ENCODE peak calls at places on chromosomes 3 and 15, in five cellular contexts. N is GM03348; J is AG09309; T is DMS153; L is activated CD4-positive, alpha-beta T cell treated with anti-CD3 and anti-CD28 coated beads for 24 hours. B is an unnamed sample.
A peak's percentile ranks its signal among the peaks of the same experiment; 100 is the strongest.

GRCh38 chr15:62935300-62936081 is 107.1 kb upstream of the TPM1 start:
- DNase-seq in J (no peak), L (no peak), N (no peak), T (no peak), B (no peak)

GRCh38 chr3:100928638-100929428 is 64.4 kb downstream of the ABI3BP start:
- DNase-seq in L (no peak), N (peak; percentile 44), J (peak; percentile 88), T (no peak), B (no peak)

GRCh38 chr15:65245096-65245849 is 34.0 kb upstream of the CILP start:
- DNase-seq in J (peak; percentile 21), N (peak; percentile 76), T (no peak), L (no peak), B (no peak)

GRCh38 chr15:84103345-84103744 is 132.2 kb upstream of the GOLGA6L4 start:
- DNase-seq in L (no peak), T (no peak), J (no peak), N (no peak), B (no peak)

GRCh38 chr3:148902173-148902791 is 37.2 kb downstream of the CPA3 start:
- DNase-seq in N (peak; percentile 62), J (peak; percentile 46), L (no peak), T (no peak), B (no peak)

GRCh38 chr3:98994128-98994762 is 92.8 kb upstream of the DCBLD2 start:
- DNase-seq in J (peak; percentile 48), L (no peak), T (no peak), N (peak; percentile 39), B (no peak)

GRCh38 chr3:85068911-85069310 is 110.1 kb downstream of the CADM2 start:
- DNase-seq in J (no peak), N (no peak), T (no peak), L (no peak), B (no peak)

GRCh38 chr3:195102609-195103467 is 168.1 kb downstream of the XXYLT1 start:
- DNase-seq in L (no peak), J (peak; percentile 93), N (peak; percentile 83), T (peak; percentile 27), B (no peak)

GRCh38 chr3:42473083-42473932 is 29.1 kb upstream of the VIPR1 start:
- DNase-seq in J (peak; percentile 5), T (no peak), N (no peak), L (no peak), B (peak; percentile 59)